ENCODE peak calls at places on chromosomes 6 and 20, in ten cellular contexts. B, F, Q, M, Y, P, H, K, R and V are unnamed samples. For H3K4me1, the result is how much of the 10 kb centered on the place peaks cover.

GRCh38 chr6:56677559-56677958 is 34.9 kb upstream of the DST start:
- DNase-seq in K (no peak), M (peak), F (peak), P (no peak), R (no peak), B (no peak), H (no peak), Y (no peak), Q (no peak), V (no peak)

GRCh38 chr20:57012691-57013090 is 253.8 kb downstream of the BMP7 start:
- DNase-seq in K (no peak), R (no peak), Q (no peak), F (no peak), Y (no peak), M (no peak), B (no peak), H (no peak), P (no peak), V (no peak)

GRCh38 chr6:113776998-113777397 is 80.1 kb upstream of the MARCKS start:
- DNase-seq in F (peak), P (no peak), M (peak), K (no peak), B (no peak), Q (no peak), Y (no peak), H (no peak), R (no peak), V (no peak)

GRCh38 chr20:59154317-59155013 is 9.2 kb upstream of the ZNF831 start:
- DNase-seq in B (no peak), M (no peak), Y (no peak), F (no peak), P (no peak), K (no peak), H (peak), R (no peak), Q (no peak), V (no peak)

GRCh38 chr6:7649037-7649810 is 59.2 kb downstream of the SNRNP48 start:
- DNase-seq in Q (no peak), M (no peak), Y (no peak), F (no peak), K (no peak), R (no peak), P (no peak), H (no peak), B (no peak), V (no peak)

GRCh38 chr6:162942860-162943259 is 215.1 kb downstream of the PACRG start:
- DNase-seq in H (no peak), B (no peak), Y (no peak), Q (no peak), P (no peak), M (peak), F (peak), R (no peak), K (no peak), V (no peak)

GRCh38 chr6:36139431-36139830 is 9.1 kb downstream of the MAPK13 start:
- DNase-seq in F (no peak), M (peak), Q (no peak), H (no peak), Y (no peak), P (no peak), K (no peak), R (no peak), B (no peak), V (no peak)

GRCh38 chr20:63736893-63737689 is 627 bp downstream of the LIME1 start:
- DNase-seq in P (no peak), R (no peak), H (peak), F (no peak), Q (no peak), M (no peak), B (no peak), K (peak), Y (peak), V (peak)

GRCh38 chr6:7827142-7827541 is 83.4 kb downstream of the TXNDC5 start:
- DNase-seq in P (no peak), Q (no peak), F (peak), R (no peak), M (peak), K (no peak), B (no peak), Y (no peak), H (no peak), V (no peak)

GRCh38 chr6:18139935-18140621 is 14.8 kb downstream of the TPMT start:
- DNase-seq in K (no peak), R (no peak), B (no peak), F (no peak), P (no peak), M (no peak), Q (no peak), Y (no peak), H (no peak), V (no peak)

GRCh38 chr20:51259455-51259854 is 236.5 kb upstream of the KCNG1 start:
- DNase-seq in B (no peak), H (no peak), F (no peak), Y (no peak), K (no peak), R (no peak), Q (no peak), P (no peak), M (no peak), V (no peak)
- H3K4me1 ChIP-seq in B (under half), H (under half), F (under half), Y (under half), K (under half), R (under half), Q (under half), P (under half), M (under half), V (under half)

DNA sequence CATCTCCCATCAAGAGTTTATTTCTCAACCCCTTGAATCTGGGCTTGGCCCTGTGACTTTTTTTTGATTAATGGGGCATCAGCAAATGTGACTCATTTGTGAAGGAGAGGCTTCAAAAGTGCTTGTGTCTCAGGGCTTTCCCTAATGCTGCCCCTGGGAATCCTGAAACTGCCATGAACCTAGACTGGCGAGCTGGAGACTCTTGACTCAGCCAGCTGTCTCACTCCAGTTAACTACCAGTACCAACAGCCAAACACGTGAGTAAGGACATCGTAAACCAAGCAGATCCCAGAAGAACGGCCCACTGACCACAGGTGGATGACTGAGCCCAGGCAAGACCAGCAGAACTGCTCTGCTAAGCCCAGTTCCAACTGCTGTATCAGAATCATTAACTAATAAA is 72.8 kb upstream of the ADTRP start:
- DNase-seq in Y (no peak), H (no peak), P (no peak), R (no peak), Q (no peak), F (peak), B (no peak), K (no peak), M (no peak), V (no peak)
- H3K27ac ChIP-seq in Y (no peak), H (no peak), P (no peak), R (no peak), Q (no peak), F (no peak), B (no peak), K (no peak), M (no peak), V (no peak)

DNA sequence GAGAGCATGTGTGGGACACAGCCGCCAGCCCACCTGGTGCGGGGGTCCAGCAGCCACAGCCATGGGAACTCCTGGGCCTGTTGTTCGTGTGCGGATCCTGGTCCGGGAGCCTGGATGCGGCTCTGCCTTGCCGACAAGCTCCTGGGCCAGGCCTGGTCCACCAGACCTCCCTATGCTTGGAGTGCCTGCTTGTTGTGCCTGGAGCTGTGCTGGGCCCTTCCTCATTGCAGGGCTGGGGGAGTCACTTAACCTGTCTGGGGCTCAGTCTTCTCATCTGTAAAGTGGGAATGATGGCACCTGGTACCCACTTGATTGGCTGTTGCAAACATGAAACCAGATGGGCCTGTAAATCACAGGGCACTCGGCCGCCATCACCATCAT is 2.6 kb upstream of the OSBPL2 start:
- DNase-seq in R (no peak), K (no peak), M (no peak), P (no peak), B (no peak), H (no peak), F (no peak), Y (no peak), Q (peak), V (no peak)
- H3K4me1 ChIP-seq in R (under half), K (under half), M (under half), P (under half), B (under half), H (under half), F (under half), Y (under half), Q (under half), V (under half)

DNA sequence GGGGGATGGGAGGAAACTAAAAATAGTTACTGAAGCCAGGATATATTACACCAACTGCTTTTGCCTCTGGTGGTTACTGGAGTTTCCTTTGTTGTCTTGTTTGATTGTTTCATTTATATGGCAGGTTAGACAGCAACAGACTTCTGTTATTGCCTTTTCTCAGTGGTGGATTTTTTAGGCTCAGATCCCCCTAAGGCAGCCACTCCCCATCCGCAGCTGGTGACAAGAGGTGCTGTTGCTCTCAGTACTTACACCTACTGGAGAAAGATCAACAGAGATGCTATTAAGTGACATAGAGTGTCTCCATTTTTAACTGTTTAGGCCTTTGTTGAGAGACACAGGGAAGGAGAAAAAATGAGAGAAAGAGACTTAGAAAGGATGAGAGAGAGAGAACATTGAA is 552.1 kb downstream of the PKHD1 start:
- DNase-seq in Q (no peak), F (no peak), B (no peak), H (no peak), M (no peak), R (no peak), Y (no peak), K (no peak), P (no peak), V (no peak)
- H3K27ac ChIP-seq in Q (no peak), F (no peak), B (no peak), H (no peak), M (no peak), R (no peak), Y (no peak), K (no peak), P (no peak), V (no peak)

GRCh38 chr20:49199729-49200293 is 11.7 kb upstream of the STAU1 start:
- DNase-seq in K (no peak), B (no peak), H (no peak), Y (no peak), Q (no peak), M (no peak), P (no peak), F (no peak), R (no peak), V (no peak)
- H3K4me1 ChIP-seq in K (under half), B (under half), H (under half), Y (under half), Q (under half), M (under half), P (under half), F (under half), R (under half), V (under half)

GRCh38 chr6:73665686-73666319 is 12.0 kb upstream of the SLC17A5 start:
- DNase-seq in M (peak), P (no peak), R (no peak), B (no peak), F (peak), K (no peak), H (no peak), Y (no peak), Q (no peak), V (peak)
- H3K27ac ChIP-seq in M (no peak), P (no peak), R (no peak), B (no peak), F (no peak), K (no peak), H (no peak), Y (no peak), Q (no peak), V (no peak)